ENCODE peak calls at places on chromosome X, in seven cellular contexts. C is PC-3, F is colonic mucosa, G is HFF-Myc, H is ovary, A is astrocyte of the spinal cord, U is fibroblast of pulmonary artery. P is an unnamed sample.

GRCh38 chrX:123685273-123685672 is 47.6 kb downstream of the THOC2 start:
- DNase-seq in A (no peak), H (no peak), G (no peak), F (no peak), U (no peak), C (no peak), P (no peak)

GRCh38 chrX:53116101-53116500 is 22.2 kb downstream of the KANTR start:
- DNase-seq in U (peak; percentile 82), F (no peak), H (no peak), G (no peak), C (no peak), A (peak; percentile 73), P (no peak)

GRCh38 chrX:140123446-140123845 is 158.1 kb upstream of the CXorf66 start:
- DNase-seq in A (peak; percentile 5), U (peak; percentile 0), F (no peak), C (peak; percentile 6), H (no peak), G (no peak), P (no peak)

GRCh38 chrX:1468250-1468772 is 15.6 kb upstream of the ASMTL start:
- DNase-seq in U (peak; percentile 9), G (no peak), C (peak; percentile 75), H (no peak), F (peak; percentile 21), A (peak; percentile 43), P (no peak)

GRCh38 chrX:140091276-140091886 is 126.1 kb upstream of the CXorf66 start:
- DNase-seq in F (peak; percentile 18), A (no peak), H (peak; percentile 36), U (peak; percentile 0), G (no peak), C (no peak), P (peak; percentile 45)

GRCh38 chrX:150184487-150184886 is 178.6 kb upstream of the MAMLD1 start:
- DNase-seq in C (peak; percentile 92), H (no peak), F (no peak), A (peak; percentile 77), U (no peak), G (no peak), P (no peak)

GRCh38 chrX:37405954-37406353 is 56.8 kb downstream of the PRRG1 start:
- DNase-seq in C (no peak), F (no peak), H (no peak), A (peak; percentile 77), U (peak; percentile 74), G (no peak), P (no peak)

GRCh38 chrX:51496501-51497291 is at the start of gene NUDT11:
- DNase-seq in A (peak; percentile 70), H (peak; percentile 82), U (peak; percentile 69), F (peak; percentile 36), C (peak; percentile 51), G (no peak), P (peak; percentile 73)

GRCh38 chrX:54492340-54492739 is 3.7 kb downstream of the FGD1 start:
- DNase-seq in H (no peak), G (no peak), F (no peak), A (peak; percentile 56), U (peak; percentile 49), C (peak; percentile 55), P (no peak)

GRCh38 chrX:44975666-44976263 is 102.8 kb downstream of the KDM6A start:
- DNase-seq in F (no peak), H (no peak), A (no peak), G (no peak), C (no peak), U (no peak), P (no peak)

GRCh38 chrX:119735467-119735866 is 22.9 kb upstream of the SOWAHD start:
- DNase-seq in G (no peak), U (no peak), C (no peak), A (no peak), F (no peak), H (no peak), P (no peak)

GRCh38 chrX:50114113-50114512 is 86.7 kb downstream of the AKAP4 start:
- DNase-seq in H (no peak), G (no peak), C (no peak), F (no peak), A (no peak), U (no peak), P (no peak)

GRCh38 chrX:134172588-134173259 is 64.3 kb upstream of the CCDC160 start:
- DNase-seq in U (no peak), G (no peak), C (no peak), A (peak; percentile 23), F (no peak), H (peak; percentile 42), P (peak; percentile 46)

GRCh38 chrX:134171661-134172587 is 65.1 kb upstream of the CCDC160 start:
- DNase-seq in A (no peak), C (no peak), G (no peak), H (peak; percentile 48), F (no peak), U (peak; percentile 7), P (no peak)

GRCh38 chrX:134174273-134174660 is 62.7 kb upstream of the CCDC160 start:
- DNase-seq in U (no peak), F (no peak), G (no peak), C (no peak), A (no peak), H (no peak), P (no peak)

GRCh38 chrX:134174859-134175258 is 62.1 kb upstream of the CCDC160 start:
- DNase-seq in F (no peak), A (no peak), H (no peak), G (no peak), C (no peak), U (no peak), P (no peak)

DNA sequence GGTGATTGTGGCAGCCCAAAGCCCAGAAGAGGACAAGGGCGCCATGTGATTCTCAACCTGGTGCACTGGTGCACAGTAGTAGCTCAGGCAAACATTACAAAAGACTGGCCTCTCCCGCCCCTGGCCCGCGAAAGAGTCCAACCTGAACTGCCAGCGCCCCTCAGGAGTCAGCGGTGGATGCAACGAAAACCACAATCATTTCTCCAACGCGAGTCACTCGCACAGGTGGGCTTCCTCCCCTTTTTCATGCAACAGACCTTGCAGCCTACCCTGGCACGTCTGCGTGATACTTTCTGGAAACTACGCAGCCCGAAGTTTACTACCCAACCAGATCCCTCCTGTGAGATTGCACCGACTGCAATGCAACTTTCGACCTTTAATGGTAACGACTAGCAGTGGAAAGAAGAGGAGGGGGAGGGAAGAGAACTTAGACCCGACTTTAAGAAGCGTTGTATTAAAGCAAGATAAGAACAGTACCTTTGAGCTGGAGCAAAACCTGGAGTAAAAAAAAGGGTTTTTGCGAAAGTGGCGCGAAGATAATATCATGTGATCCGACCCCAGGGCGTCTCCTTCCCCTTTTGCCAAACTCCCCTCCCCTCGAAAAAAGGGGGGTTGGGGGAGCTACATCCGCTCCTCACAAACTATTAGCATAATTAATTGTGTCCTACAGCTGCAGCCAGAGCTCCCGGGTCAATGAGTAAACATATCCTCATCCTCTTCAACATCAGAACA is 63.3 kb upstream of the CCDC160 start:
- DNase-seq in G (no peak), U (no peak), F (no peak), A (no peak), H (no peak), C (no peak), P (no peak)
- H3K4me3 ChIP-seq in G (no peak overlapping the region), U (no peak overlapping the region), F (no peak overlapping the region), A (no peak overlapping the region), H (no peak overlapping the region), C (no peak overlapping the region), P (peak overlapping the region; percentile 67)

DNA sequence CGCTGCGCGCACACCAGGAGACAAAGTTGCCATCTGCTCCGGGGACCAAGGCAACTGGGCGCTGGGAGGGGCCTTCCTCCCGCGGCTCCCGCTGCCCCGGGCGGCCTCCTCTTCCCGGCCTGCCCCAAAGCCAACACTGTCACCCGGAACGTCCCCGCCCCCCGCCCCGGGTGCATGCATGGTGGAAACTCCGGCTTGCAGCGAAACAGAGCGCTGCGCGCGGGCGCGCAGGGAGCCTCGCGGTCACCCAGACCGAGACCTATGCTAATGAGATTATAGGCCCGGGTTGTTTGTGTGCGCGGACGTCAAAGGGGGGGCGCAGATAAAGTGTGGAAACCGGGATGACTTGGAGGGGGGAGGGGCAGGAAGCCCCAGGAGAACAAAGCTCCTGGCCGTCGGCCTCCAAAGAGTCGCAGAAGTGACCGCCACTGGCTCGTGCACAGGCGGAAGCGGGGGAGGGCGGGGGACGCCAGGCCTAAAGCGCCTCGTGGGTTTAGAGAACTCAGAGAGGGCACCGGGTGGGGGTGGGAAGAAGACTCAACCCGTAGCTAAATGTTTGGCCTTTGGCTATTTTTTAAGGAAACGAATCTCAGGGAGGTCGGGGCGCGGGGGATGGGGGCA is 88.8 kb downstream of the BCOR start:
- DNase-seq in A (no peak), H (no peak), F (no peak), U (peak; percentile 9), C (no peak), G (no peak), P (no peak)
- H3K4me3 ChIP-seq in A (no peak overlapping the region), H (no peak overlapping the region), F (no peak overlapping the region), U (no peak overlapping the region), C (no peak overlapping the region), G (no peak overlapping the region), P (peak overlapping the region; percentile 39)

DNA sequence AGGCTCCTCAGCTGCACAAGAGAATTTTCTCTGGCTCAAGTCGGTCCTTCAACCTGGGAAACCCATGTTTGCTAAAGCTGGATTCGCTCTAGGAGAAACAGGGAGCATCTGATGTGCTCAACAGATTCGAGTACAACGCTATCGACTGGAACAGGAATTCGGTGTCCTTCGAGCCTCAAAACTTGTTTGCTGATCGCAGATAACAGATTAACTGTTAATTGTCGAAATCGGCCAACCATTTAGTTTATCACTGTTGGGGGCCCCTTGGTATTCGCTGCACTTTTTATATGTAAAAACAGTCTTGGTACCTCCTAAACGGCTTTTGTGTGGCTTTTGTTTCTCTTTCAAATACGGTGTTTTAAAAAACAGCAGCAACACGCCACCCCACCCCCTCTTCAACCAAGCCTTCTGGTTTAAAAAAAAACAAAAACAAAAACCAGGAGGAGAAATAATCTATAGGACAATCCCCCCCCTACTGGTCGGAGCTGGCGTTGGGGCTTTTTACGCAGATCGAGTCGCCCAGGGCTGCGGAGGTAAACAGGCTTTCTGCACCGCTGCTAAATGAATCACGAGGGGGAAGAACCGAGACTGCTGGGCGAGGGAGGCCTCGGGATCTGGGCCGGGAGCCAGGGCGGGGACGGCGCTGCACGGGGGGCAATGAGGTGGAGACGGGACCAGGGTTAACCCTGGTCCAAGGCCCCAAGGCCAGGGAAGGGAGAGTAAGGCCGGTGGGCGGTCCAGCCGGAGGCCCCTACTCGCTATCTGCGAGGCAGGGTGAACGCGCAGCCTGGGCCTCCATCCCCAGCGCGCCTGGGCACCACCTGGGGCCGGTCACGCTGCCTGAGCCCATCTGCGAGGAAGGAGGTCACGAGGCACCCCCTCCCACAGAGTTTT is 71.7 kb upstream of the BCOR start:
- DNase-seq in A (peak; percentile 81), H (peak; percentile 86), F (peak; percentile 79), C (peak; percentile 85), G (no peak), U (peak; percentile 84), P (peak; percentile 44)
- H3K4me3 ChIP-seq in A (no peak overlapping the region), H (no peak overlapping the region), F (no peak overlapping the region), C (peak overlapping the region; percentile 63), G (no peak overlapping the region), U (no peak overlapping the region), P (no peak overlapping the region)

DNA sequence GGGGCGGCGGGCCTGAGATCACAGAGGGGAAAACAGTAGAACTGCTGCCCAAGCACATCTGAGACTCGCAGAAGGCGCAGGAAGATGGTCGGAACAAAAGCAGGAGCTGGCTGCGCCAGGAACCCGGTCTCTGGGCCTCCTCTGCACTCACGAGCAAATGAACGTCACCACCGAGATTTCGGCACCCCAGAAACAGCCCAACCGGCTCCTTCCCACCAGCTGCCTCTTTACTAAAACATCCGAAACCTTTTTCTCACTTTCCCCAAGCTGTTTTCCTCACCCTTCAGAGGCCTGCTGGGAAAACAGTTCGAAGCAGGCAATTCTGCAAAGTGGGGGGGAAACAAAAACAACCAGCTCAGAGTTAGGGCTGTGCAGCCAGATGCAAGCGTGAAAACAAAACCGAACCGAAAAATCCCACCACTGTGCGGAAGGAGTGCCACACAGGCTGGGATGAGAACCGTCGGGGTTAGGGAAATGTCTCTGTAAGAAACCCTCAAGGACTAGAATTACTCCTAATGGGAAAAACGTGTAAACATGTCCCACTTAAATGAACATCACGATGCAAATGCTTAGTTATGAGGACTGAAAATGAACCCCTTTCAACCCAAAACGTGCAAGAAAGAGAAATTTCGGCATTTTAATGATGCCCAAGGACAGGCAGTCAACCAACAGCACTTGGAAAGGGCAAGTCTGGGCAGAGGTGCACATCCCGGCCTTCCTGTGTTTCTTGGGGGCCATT is 15.9 kb downstream of the DHRSX start:
- DNase-seq in H (peak; percentile 73), U (peak; percentile 61), A (peak; percentile 73), G (no peak), F (no peak), C (no peak), P (peak; percentile 63)
- H3K4me3 ChIP-seq in H (peak overlapping the region; percentile 20), U (peak overlapping the region; percentile 30), A (peak overlapping the region; percentile 19), G (peak overlapping the region; percentile 28), F (no peak overlapping the region), C (no peak overlapping the region), P (peak overlapping the region; percentile 39)

P was measured in dorsolateral prefrontal cortex.